ENCODE peak calls at places on chromosomes 11 and 22, in six cellular contexts. E, N, M, L, Q and C are unnamed samples.

GRCh38 chr22:42979606-42980005 is 35.3 kb downstream of the PACSIN2 start:
- DNase-seq in L (no peak), M (no peak), N (no peak), Q (no peak), E (no peak), C (no peak)

GRCh38 chr11:33438311-33438710 is 181.1 kb downstream of the HIPK3 start:
- DNase-seq in E (no peak), N (no peak), M (no peak), L (no peak), Q (no peak), C (no peak)

GRCh38 chr22:47310601-47311000 is 548.2 kb downstream of the TBC1D22A start:
- DNase-seq in E (no peak), N (no peak), Q (no peak), L (no peak), M (no peak), C (no peak)

GRCh38 chr22:49566141-49566541 is 261.5 kb downstream of the BRD1 start:
- DNase-seq in L (no peak), E (no peak), N (no peak), M (no peak), Q (no peak), C (no peak)

GRCh38 chr11:126561327-126561893 is 205.9 kb downstream of the ST3GAL4 start:
- DNase-seq in E (no peak), L (peak), M (no peak), N (peak), Q (no peak), C (no peak)

GRCh38 chr11:118531597-118532084 is 649 bp downstream of the TMEM25 start:
- DNase-seq in Q (no peak), L (peak), N (no peak), E (peak), M (peak), C (no peak)

GRCh38 chr11:100576044-100577021 is 110.8 kb upstream of the ARHGAP42 start:
- DNase-seq in Q (peak), L (no peak), N (peak), M (peak), E (peak), C (peak)

GRCh38 chr22:45918455-45919370 is 58.2 kb downstream of the WNT7B start:
- DNase-seq in M (no peak), Q (no peak), L (no peak), E (no peak), N (no peak), C (no peak)

GRCh38 chr11:16356057-16356750 is at the start of gene SOX6:
- DNase-seq in M (peak), E (peak), L (no peak), N (peak), Q (no peak), C (no peak)

GRCh38 chr11:71298016-71298550 is 45.7 kb upstream of the SHANK2 start:
- DNase-seq in L (no peak), Q (no peak), E (no peak), N (no peak), M (no peak), C (no peak)

GRCh38 chr22:19143967-19144400 is 467 bp downstream of the ESS2 start:
- DNase-seq in E (no peak), L (peak), M (no peak), Q (no peak), N (no peak), C (peak)

GRCh38 chr22:27642104-27642800 is 159.3 kb downstream of the MN1 start:
- DNase-seq in E (no peak), Q (no peak), L (no peak), N (no peak), M (no peak), C (no peak)

GRCh38 chr11:70790671-70791300 is 392.5 kb downstream of the CTTN start:
- DNase-seq in M (no peak), E (no peak), N (no peak), L (no peak), Q (no peak), C (no peak)